ENCODE peak calls at places on chromosomes 3 and 15, in nine cellular contexts. Y is HTR-8/SVneo; T is CD4-positive, alpha-beta memory T cell; O is astrocyte of the spinal cord; C is cardiac muscle cell; J is progenitor cell of endocrine pancreas; D is cardiac septum; Q is psoas muscle; P is non-pigmented ciliary epithelial cell. V is an unnamed sample.

GRCh38 chr3:38755130-38755529 is 60.9 kb downstream of the SCN10A start:
- DNase-seq in P (no peak), J (no peak), T (no peak), O (no peak), Y (no peak), Q (no peak), D (no peak), C (peak; percentile 7), V (no peak)

GRCh38 chr3:151107701-151108100 is 22.2 kb downstream of the MED12L start:
- DNase-seq in P (no peak), Q (no peak), J (no peak), D (no peak), C (no peak), O (no peak), T (no peak), Y (no peak), V (no peak)

GRCh38 chr3:177109688-177110087 is 87.6 kb downstream of the TBL1XR1 start:
- DNase-seq in D (no peak), T (peak; percentile 39), O (no peak), P (no peak), C (no peak), Y (no peak), J (no peak), Q (no peak), V (no peak)

GRCh38 chr3:134228461-134228860 is 22.2 kb downstream of the RYK start:
- DNase-seq in Q (no peak), P (no peak), D (no peak), Y (no peak), J (no peak), T (no peak), C (no peak), O (no peak), V (no peak)

GRCh38 chr3:106029941-106030619 is 161.3 kb upstream of the CBLB start:
- DNase-seq in O (peak; percentile 11), Y (no peak), C (no peak), Q (no peak), D (no peak), J (no peak), P (no peak), T (no peak), V (no peak)

GRCh38 chr3:66253790-66254620 is 33.2 kb downstream of the SLC25A26 start:
- DNase-seq in D (no peak), C (peak; percentile 64), Y (peak; percentile 13), Q (no peak), J (no peak), P (peak; percentile 26), O (peak; percentile 61), T (peak; percentile 39), V (no peak)

GRCh38 chr3:111745786-111746185 is 113.3 kb upstream of the PHLDB2 start:
- DNase-seq in T (no peak), O (no peak), Y (no peak), J (no peak), C (no peak), P (no peak), Q (no peak), D (no peak), V (no peak)

GRCh38 chr3:182414586-182414985 is 378.7 kb upstream of the ATP11B start:
- DNase-seq in Q (no peak), P (no peak), J (no peak), Y (no peak), T (no peak), C (no peak), O (no peak), D (no peak), V (no peak)

GRCh38 chr15:65055201-65055870 is 10.1 kb downstream of the SLC51B start:
- DNase-seq in P (no peak), D (no peak), Y (no peak), J (no peak), Q (no peak), O (peak; percentile 50), C (no peak), T (no peak), V (no peak)

GRCh38 chr15:100889359-100890058 is 9.9 kb downstream of the ALDH1A3 start:
- DNase-seq in P (peak; percentile 66), O (peak; percentile 78), T (no peak), Y (peak; percentile 39), C (peak; percentile 85), Q (peak; percentile 78), J (no peak), D (peak; percentile 72), V (peak; percentile 85)

GRCh38 chr3:5058463-5058862 is 63.6 kb upstream of the ARL8B start:
- DNase-seq in O (peak; percentile 72), P (peak; percentile 49), Y (no peak), C (peak; percentile 39), J (no peak), T (no peak), D (no peak), Q (no peak), V (no peak)

GRCh38 chr3:71673486-71673885 is 51.7 kb downstream of the EIF4E3 start:
- DNase-seq in T (no peak), O (peak; percentile 14), Q (no peak), P (no peak), C (no peak), J (no peak), D (no peak), Y (no peak), V (no peak)

GRCh38 chr3:121995190-121996137 is 26.6 kb downstream of the ILDR1 start:
- DNase-seq in Q (peak; percentile 64), J (no peak), P (peak; percentile 44), T (peak; percentile 14), O (peak; percentile 74), D (no peak), C (peak; percentile 73), Y (peak; percentile 52), V (peak; percentile 42)

GRCh38 chr3:133757701-133758319 is 11.6 kb downstream of the TF start:
- DNase-seq in O (no peak), J (no peak), D (no peak), Q (no peak), C (no peak), T (no peak), P (no peak), Y (no peak), V (no peak)

GRCh38 chr3:153756816-153757215 is 364.4 kb upstream of the ARHGEF26 start:
- DNase-seq in Q (no peak), J (no peak), C (peak; percentile 5), Y (no peak), P (no peak), D (no peak), T (no peak), O (peak; percentile 34), V (no peak)

GRCh38 chr15:67157779-67158366 is 92.5 kb downstream of the SMAD3 start:
- DNase-seq in P (no peak), T (no peak), O (no peak), J (no peak), C (no peak), Y (no peak), Q (no peak), D (peak; percentile 41), V (no peak)

GRCh38 chr3:15923640-15924405 is 126.0 kb upstream of the ANKRD28 start:
- DNase-seq in C (no peak), O (no peak), P (no peak), Y (no peak), Q (no peak), T (no peak), D (no peak), J (no peak), V (no peak)

GRCh38 chr3:127686512-127686894 is 13.8 kb downstream of the ABTB1 start:
- DNase-seq in T (no peak), D (no peak), C (no peak), O (no peak), Q (no peak), Y (no peak), P (no peak), J (no peak), V (no peak)

GRCh38 chr3:129702934-129703712 is 96.6 kb upstream of the PLXND1 start:
- DNase-seq in T (no peak), O (no peak), P (no peak), C (no peak), J (no peak), Q (no peak), D (no peak), Y (peak; percentile 10), V (no peak)

GRCh38 chr15:29528276-29528675 is 258.7 kb upstream of the NSMCE3 start:
- DNase-seq in T (no peak), P (no peak), J (no peak), C (peak; percentile 6), Y (no peak), D (no peak), Q (no peak), O (no peak), V (no peak)

GRCh38 chr15:90033448-90033847 is 32.3 kb downstream of the ZNF710 start:
- DNase-seq in O (no peak), J (no peak), P (no peak), Y (no peak), D (no peak), Q (no peak), T (no peak), C (no peak), V (no peak)

GRCh38 chr3:185646382-185647133 is 60.5 kb downstream of the SENP2 start:
- DNase-seq in Q (no peak), T (no peak), P (no peak), C (no peak), J (no peak), Y (no peak), D (no peak), O (peak; percentile 39), V (no peak)

GRCh38 chr15:58355352-58355964 is 76.3 kb upstream of the LIPC start:
- DNase-seq in C (no peak), J (no peak), O (no peak), P (no peak), T (no peak), Q (no peak), D (no peak), Y (no peak), V (no peak)

GRCh38 chr15:72365844-72366243 is 10.0 kb downstream of the HEXA start:
- DNase-seq in T (peak; percentile 62), D (no peak), P (no peak), J (no peak), O (no peak), Q (no peak), Y (no peak), C (no peak), V (no peak)

GRCh38 chr3:69569520-69569919 is 169.7 kb upstream of the MITF start:
- DNase-seq in C (peak; percentile 51), Q (no peak), T (no peak), P (no peak), D (no peak), Y (no peak), J (no peak), O (no peak), V (no peak)

V was measured in trophoblast cell.